ENCODE peak calls at places on chromosomes 13 and 19, in seven cellular contexts. N, M, E, F, J, Q and P are unnamed samples.
A peak's percentile ranks its signal among the peaks of the same experiment; 100 is the strongest.

GRCh38 chr19:29678484-29679106 is 13.3 kb downstream of the PLEKHF1 start:
- DNase-seq in N (no peak), M (no peak), E (no peak), F (no peak), J (no peak), Q (no peak), P (peak; percentile 97)

GRCh38 chr13:101757446-101758039 is 305.1 kb downstream of the ITGBL1 start:
- DNase-seq in N (no peak), M (no peak), E (peak; percentile 23), F (no peak), J (peak; percentile 45), Q (peak; percentile 70), P (no peak)

GRCh38 chr19:2812414-2813234 is 7.0 kb upstream of the ZNF554 start:
- DNase-seq in N (no peak), M (no peak), E (no peak), F (no peak), J (no peak), Q (no peak), P (no peak)

GRCh38 chr13:39552233-39552632 is 50.8 kb downstream of the LHFPL6 start:
- DNase-seq in N (no peak), M (no peak), E (no peak), F (no peak), J (no peak), Q (no peak), P (no peak)

GRCh38 chr13:75656590-75656989 is 20.5 kb downstream of the LMO7 start:
- DNase-seq in N (no peak), M (no peak), E (peak; percentile 31), F (no peak), J (no peak), Q (no peak), P (no peak)

GRCh38 chr13:90201198-90201597 is 1146.3 kb upstream of the MIR17HG start:
- DNase-seq in N (no peak), M (no peak), E (peak; percentile 40), F (no peak), J (no peak), Q (peak; percentile 2), P (no peak)

GRCh38 chr13:30963794-30964193 is 31.3 kb downstream of the TEX26 start:
- DNase-seq in N (no peak), M (no peak), E (peak; percentile 65), F (no peak), J (no peak), Q (peak; percentile 13), P (no peak)

GRCh38 chr13:80508031-80508430 is 167.1 kb upstream of the SPRY2 start:
- DNase-seq in N (no peak), M (no peak), E (no peak), F (no peak), J (no peak), Q (no peak), P (no peak)

GRCh38 chr13:71866173-71867091 is 572 bp downstream of the DACH1 start:
- DNase-seq in N (no peak), M (no peak), E (peak; percentile 14), F (no peak), J (no peak), Q (no peak), P (peak; percentile 23)

GRCh38 chr19:18021121-18021755 is 13.3 kb downstream of the ARRDC2 start:
- DNase-seq in N (peak; percentile 82), M (peak; percentile 83), E (peak; percentile 92), F (no peak), J (peak; percentile 65), Q (peak; percentile 80), P (peak; percentile 97)

GRCh38 chr13:80469841-80470378 is 129.0 kb upstream of the SPRY2 start:
- DNase-seq in N (peak; percentile 55), M (no peak), E (peak; percentile 95), F (no peak), J (peak; percentile 65), Q (peak; percentile 72), P (peak; percentile 81)

GRCh38 chr19:37951816-37952210 is 44.8 kb downstream of the SIPA1L3 start:
- DNase-seq in N (no peak), M (no peak), E (no peak), F (no peak), J (no peak), Q (no peak), P (no peak)

GRCh38 chr13:19618925-19619324 is 14.5 kb upstream of the MPHOSPH8 start:
- DNase-seq in N (no peak), M (no peak), E (peak; percentile 56), F (no peak), J (peak; percentile 36), Q (peak; percentile 66), P (no peak)

GRCh38 chr13:111859361-111860105 is 207.4 kb upstream of the SOX1 start:
- DNase-seq in N (no peak), M (no peak), E (no peak), F (no peak), J (no peak), Q (no peak), P (no peak)

GRCh38 chr13:111864566-111864965 is 202.4 kb upstream of the SOX1 start:
- DNase-seq in N (no peak), M (no peak), E (no peak), F (no peak), J (no peak), Q (no peak), P (no peak)

GRCh38 chr13:111862836-111863815 is 203.8 kb upstream of the SOX1 start:
- DNase-seq in N (no peak), M (no peak), E (no peak), F (no peak), J (no peak), Q (no peak), P (no peak)

GRCh38 chr13:111860161-111860560 is 206.8 kb upstream of the SOX1 start:
- DNase-seq in N (no peak), M (no peak), E (no peak), F (no peak), J (no peak), Q (no peak), P (no peak)

DNA sequence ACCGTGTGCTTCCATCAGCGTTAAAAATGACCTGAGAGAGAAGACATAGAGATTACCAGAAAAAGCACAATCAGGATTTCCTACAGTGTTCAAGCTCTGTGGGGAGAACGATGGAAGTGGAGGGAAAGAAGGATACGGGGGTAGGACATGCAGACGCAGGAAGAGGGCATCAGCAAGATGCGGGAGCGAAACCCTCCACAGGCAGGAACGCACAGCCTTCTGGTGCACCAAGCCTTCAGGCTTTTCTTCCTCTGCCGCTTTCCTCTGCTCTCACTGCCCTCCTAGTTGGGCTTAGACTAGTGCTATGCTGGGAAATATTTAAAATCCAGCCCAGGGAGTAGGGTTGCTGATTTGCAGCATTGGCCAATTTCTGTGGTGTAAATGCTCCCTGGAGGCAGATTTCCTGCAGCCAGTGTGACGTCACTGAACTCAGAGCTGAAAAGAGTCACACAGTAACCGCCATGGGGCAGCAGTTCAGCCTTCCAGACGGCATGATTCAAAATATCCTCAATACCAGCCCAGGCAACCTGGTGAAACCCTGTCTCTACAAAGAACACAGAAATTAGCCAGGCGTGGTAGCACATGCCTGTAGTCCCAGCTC is 205.1 kb upstream of the SOX1 start:
- DNase-seq in N (no peak), M (no peak), E (no peak), F (no peak), J (no peak), Q (no peak), P (no peak)
- H3K27ac ChIP-seq in N (no peak overlapping the region), M (no peak overlapping the region), E (no peak overlapping the region), F (no peak overlapping the region), J (no peak overlapping the region), Q (no peak overlapping the region), P (no peak overlapping the region)

GRCh38 chr19:33234092-33234491 is 8.4 kb upstream of the SLC7A10 start:
- DNase-seq in N (no peak), M (no peak), E (no peak), F (no peak), J (no peak), Q (no peak), P (no peak)
- H3K27ac ChIP-seq in N (no peak overlapping the region), M (no peak overlapping the region), E (no peak overlapping the region), F (no peak overlapping the region), J (no peak overlapping the region), Q (no peak overlapping the region), P (no peak overlapping the region)

GRCh38 chr13:42076309-42076713 is 27.9 kb downstream of the DGKH start:
- DNase-seq in N (no peak), M (no peak), E (no peak), F (no peak), J (no peak), Q (no peak), P (no peak)

GRCh38 chr13:42068886-42069285 is 20.4 kb downstream of the DGKH start:
- DNase-seq in N (no peak), M (no peak), E (no peak), F (no peak), J (no peak), Q (no peak), P (no peak)

GRCh38 chr13:42075517-42075916 is 27.1 kb downstream of the DGKH start:
- DNase-seq in N (no peak), M (no peak), E (no peak), F (no peak), J (no peak), Q (no peak), P (no peak)

GRCh38 chr13:42073683-42074082 is 25.2 kb downstream of the DGKH start:
- DNase-seq in N (no peak), M (no peak), E (peak; percentile 7), F (no peak), J (no peak), Q (no peak), P (no peak)

DNA sequence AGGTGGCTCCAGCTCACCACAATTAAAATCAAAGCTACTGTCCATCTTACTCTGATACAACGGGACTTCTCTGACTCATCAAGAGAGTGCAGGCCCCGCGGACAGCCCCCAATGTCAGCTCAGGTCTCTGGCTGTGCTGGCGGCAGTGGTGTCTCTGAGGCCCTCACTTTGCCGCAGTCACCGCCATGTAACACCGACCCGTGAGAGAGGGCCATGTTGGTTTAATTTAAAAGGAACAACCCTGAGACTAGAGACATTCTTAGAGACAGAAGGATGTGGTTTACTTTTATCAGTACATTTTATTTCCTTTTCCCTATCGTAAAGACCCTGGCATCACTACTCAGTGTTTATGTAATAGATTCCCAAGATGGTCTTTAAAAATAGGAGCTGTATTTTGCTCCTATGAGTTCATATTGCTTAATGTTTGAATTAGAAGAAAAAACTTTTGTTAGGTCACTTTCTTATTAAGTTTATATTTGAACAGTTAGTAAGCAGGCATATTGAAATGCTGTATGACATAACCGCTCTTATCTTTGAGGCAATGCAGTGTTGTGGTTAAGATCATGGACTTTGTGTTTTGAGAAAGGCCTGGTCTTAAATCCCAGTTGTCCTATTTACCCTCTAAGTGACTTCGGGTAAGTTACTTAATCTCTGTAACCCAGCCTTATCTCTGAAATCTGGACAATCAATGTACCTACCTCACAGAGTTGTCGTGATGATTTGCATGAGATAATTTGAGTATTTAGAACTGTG is 23.4 kb downstream of the DGKH start:
- DNase-seq in N (no peak), M (no peak), E (peak; percentile 66), F (no peak), J (peak; percentile 6), Q (no peak), P (no peak)
- H3K27ac ChIP-seq in N (no peak overlapping the region), M (no peak overlapping the region), E (no peak overlapping the region), F (no peak overlapping the region), J (no peak overlapping the region), Q (no peak overlapping the region), P (no peak overlapping the region)

DNA sequence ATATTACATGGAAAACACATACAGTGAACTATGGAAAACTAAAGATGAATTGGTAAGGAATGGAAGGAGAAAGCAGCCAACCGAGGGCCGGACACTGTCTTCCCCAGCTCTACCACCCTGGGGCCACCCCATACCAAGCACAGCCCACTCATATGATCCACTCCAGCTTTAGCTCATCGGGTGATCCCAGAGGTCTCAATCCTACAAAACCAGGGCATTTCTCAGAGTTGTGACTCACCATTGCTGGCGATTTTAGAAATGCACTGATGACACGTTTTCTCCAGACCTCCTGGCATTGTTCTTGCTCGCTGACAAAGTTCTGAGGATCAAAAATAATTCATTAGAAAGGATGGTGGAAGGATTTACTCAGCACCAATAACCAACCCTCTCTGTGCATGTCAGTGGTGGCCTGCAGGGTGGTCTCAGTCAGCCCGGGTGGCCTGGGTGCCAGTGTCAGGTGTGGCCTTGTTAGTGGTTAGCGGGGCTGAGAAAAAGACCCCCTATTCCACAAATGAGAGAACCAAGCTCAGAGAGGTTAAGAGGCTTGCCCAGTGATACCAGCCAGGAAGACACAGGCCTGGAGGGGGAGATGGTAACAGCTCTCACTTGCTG is 6.6 kb downstream of the TMEM272 start:
- DNase-seq in N (no peak), M (no peak), E (peak; percentile 50), F (no peak), J (no peak), Q (peak; percentile 16), P (no peak)
- H3K27ac ChIP-seq in N (no peak overlapping the region), M (no peak overlapping the region), E (no peak overlapping the region), F (no peak overlapping the region), J (no peak overlapping the region), Q (no peak overlapping the region), P (no peak overlapping the region)